ENCODE peak calls at places on chromosomes 5 and 9, in four cellular contexts. One of them, this sample, is unnamed.

GRCh38 chr5:100722657-100723056 is 180.4 kb downstream of the ST8SIA4 start:
- DNase-seq in IMR-90: no peak
- DNase-seq in H9: no peak
- DNase-seq in mesendoderm: peak
- DNase-seq in this sample: no peak

GRCh38 chr5:50962934-50963646 is 296.7 kb downstream of the PARP8 start:
- DNase-seq in IMR-90: peak
- DNase-seq in H9: peak
- DNase-seq in mesendoderm: peak
- DNase-seq in this sample: peak

GRCh38 chr5:387491-388265 is 55.3 kb upstream of the EXOC3 start:
- DNase-seq in IMR-90: no peak
- DNase-seq in H9: no peak
- DNase-seq in mesendoderm: no peak
- DNase-seq in this sample: peak

GRCh38 chr5:163978897-163979296 is 473.5 kb downstream of the MAT2B start:
- DNase-seq in IMR-90: no peak
- DNase-seq in H9: peak
- DNase-seq in mesendoderm: peak
- DNase-seq in this sample: no peak

GRCh38 chr5:10653033-10653432 is 89.2 kb downstream of the ANKRD33B start:
- DNase-seq in IMR-90: peak
- DNase-seq in H9: no peak
- DNase-seq in mesendoderm: no peak
- DNase-seq in this sample: no peak

GRCh38 chr9:104743377-104743985 is 4.0 kb upstream of the NIPSNAP3A start:
- DNase-seq in IMR-90: peak
- DNase-seq in H9: no peak
- DNase-seq in mesendoderm: peak
- DNase-seq in this sample: peak

GRCh38 chr9:108235599-108235998 is 620.2 kb downstream of the ACTL7B start:
- DNase-seq in IMR-90: no peak
- DNase-seq in H9: no peak
- DNase-seq in mesendoderm: peak
- DNase-seq in this sample: peak

GRCh38 chr5:144209421-144209820 is 38.7 kb downstream of the KCTD16 start:
- DNase-seq in IMR-90: no peak
- DNase-seq in H9: no peak
- DNase-seq in mesendoderm: no peak
- DNase-seq in this sample: no peak

GRCh38 chr5:36720688-36721087 is 114.3 kb downstream of the SLC1A3 start:
- DNase-seq in IMR-90: no peak
- DNase-seq in H9: no peak
- DNase-seq in mesendoderm: no peak
- DNase-seq in this sample: no peak

GRCh38 chr5:150519560-150519945 is 11.6 kb downstream of the NDST1 start:
- DNase-seq in IMR-90: no peak
- DNase-seq in H9: no peak
- DNase-seq in mesendoderm: no peak
- DNase-seq in this sample: no peak

GRCh38 chr9:134641173-134641985 is at the start of gene COL5A1:
- DNase-seq in IMR-90: peak
- DNase-seq in H9: peak
- DNase-seq in mesendoderm: peak
- DNase-seq in this sample: peak

GRCh38 chr9:74562611-74563010 is 65.5 kb downstream of the RORB start:
- DNase-seq in IMR-90: no peak
- DNase-seq in H9: no peak
- DNase-seq in mesendoderm: no peak
- DNase-seq in this sample: no peak

GRCh38 chr5:17039170-17039569 is 103.1 kb upstream of the MYO10 start:
- DNase-seq in IMR-90: no peak
- DNase-seq in H9: no peak
- DNase-seq in mesendoderm: no peak
- DNase-seq in this sample: no peak

GRCh38 chr5:2113348-2114131 is 230.8 kb upstream of the IRX4 start:
- DNase-seq in IMR-90: no peak
- DNase-seq in H9: no peak
- DNase-seq in mesendoderm: no peak
- DNase-seq in this sample: no peak

GRCh38 chr5:126100767-126101166 is 322.4 kb upstream of the GRAMD2B start:
- DNase-seq in IMR-90: no peak
- DNase-seq in H9: no peak
- DNase-seq in mesendoderm: peak
- DNase-seq in this sample: peak

GRCh38 chr5:118882666-118883065 is 105.7 kb downstream of the DTWD2 start:
- DNase-seq in IMR-90: no peak
- DNase-seq in H9: peak
- DNase-seq in mesendoderm: peak
- DNase-seq in this sample: no peak

GRCh38 chr5:100706796-100707195 is 171.6 kb downstream of the FAM174A start:
- DNase-seq in IMR-90: no peak
- DNase-seq in H9: no peak
- DNase-seq in mesendoderm: peak
- DNase-seq in this sample: peak

GRCh38 chr5:6188976-6189375 is 189.4 kb downstream of the MED10 start:
- DNase-seq in IMR-90: no peak
- DNase-seq in H9: no peak
- DNase-seq in mesendoderm: no peak
- DNase-seq in this sample: no peak

GRCh38 chr9:18142964-18143363 is 331.0 kb upstream of the ADAMTSL1 start:
- DNase-seq in IMR-90: no peak
- DNase-seq in H9: no peak
- DNase-seq in mesendoderm: peak
- DNase-seq in this sample: no peak

GRCh38 chr9:70945301-70945700 is 176.1 kb downstream of the TRPM3 start:
- DNase-seq in IMR-90: peak
- DNase-seq in H9: no peak
- DNase-seq in mesendoderm: no peak
- DNase-seq in this sample: no peak

GRCh38 chr9:76756273-76756650 is 8.0 kb upstream of the PCA3 start:
- DNase-seq in IMR-90: peak
- DNase-seq in H9: peak
- DNase-seq in mesendoderm: peak
- DNase-seq in this sample: peak

GRCh38 chr9:128702949-128703615 is 779 bp downstream of the PKN3 start:
- DNase-seq in IMR-90: no peak
- DNase-seq in H9: peak
- DNase-seq in mesendoderm: peak
- DNase-seq in this sample: no peak

GRCh38 chr5:65485405-65485804 is 3.7 kb upstream of the ADAMTS6 start:
- DNase-seq in IMR-90: no peak
- DNase-seq in H9: no peak
- DNase-seq in mesendoderm: no peak
- DNase-seq in this sample: no peak

GRCh38 chr9:108274971-108275370 is 580.8 kb downstream of the ACTL7B start:
- DNase-seq in IMR-90: no peak
- DNase-seq in H9: no peak
- DNase-seq in mesendoderm: no peak
- DNase-seq in this sample: no peak

GRCh38 chr5:80884851-80885697 is 75.1 kb upstream of the RASGRF2 start:
- DNase-seq in IMR-90: peak
- DNase-seq in H9: no peak
- DNase-seq in mesendoderm: no peak
- DNase-seq in this sample: peak

GRCh38 chr9:27457445-27457844 is 66.6 kb upstream of the IFNK start:
- DNase-seq in IMR-90: no peak
- DNase-seq in H9: peak
- DNase-seq in mesendoderm: peak
- DNase-seq in this sample: no peak

GRCh38 chr9:98326402-98327248 is 71.2 kb upstream of the TBC1D2 start:
- DNase-seq in IMR-90: peak
- DNase-seq in H9: no peak
- DNase-seq in mesendoderm: peak
- DNase-seq in this sample: no peak

GRCh38 chr9:133275105-133276000 is at the start of gene ABO:
- DNase-seq in IMR-90: no peak
- DNase-seq in H9: no peak
- DNase-seq in mesendoderm: peak
- DNase-seq in this sample: no peak

GRCh38 chr5:16931334-16932110 is 4.6 kb downstream of the MYO10 start:
- DNase-seq in IMR-90: no peak
- DNase-seq in H9: no peak
- DNase-seq in mesendoderm: no peak
- DNase-seq in this sample: no peak

GRCh38 chr5:122316652-122317051 is 4.6 kb downstream of the SNCAIP start:
- DNase-seq in IMR-90: no peak
- DNase-seq in H9: no peak
- DNase-seq in mesendoderm: no peak
- DNase-seq in this sample: no peak

GRCh38 chr9:104494808-104495207 is 9.3 kb upstream of the OR13F1 start:
- DNase-seq in IMR-90: no peak
- DNase-seq in H9: no peak
- DNase-seq in mesendoderm: peak
- DNase-seq in this sample: peak

GRCh38 chr5:148583421-148583965 is 70.8 kb downstream of the HTR4 start:
- DNase-seq in IMR-90: no peak
- DNase-seq in H9: no peak
- DNase-seq in mesendoderm: no peak
- DNase-seq in this sample: no peak

GRCh38 chr9:77128125-77128789 is 49.1 kb upstream of the VPS13A start:
- DNase-seq in IMR-90: no peak
- DNase-seq in H9: peak
- DNase-seq in mesendoderm: peak
- DNase-seq in this sample: no peak

GRCh38 chr5:16812911-16813310 is 123.2 kb downstream of the MYO10 start:
- DNase-seq in IMR-90: peak
- DNase-seq in H9: no peak
- DNase-seq in mesendoderm: peak
- DNase-seq in this sample: peak

GRCh38 chr5:81486711-81487110 is 92.8 kb upstream of the ACOT12 start:
- DNase-seq in IMR-90: no peak
- DNase-seq in H9: no peak
- DNase-seq in mesendoderm: peak
- DNase-seq in this sample: no peak

DNA sequence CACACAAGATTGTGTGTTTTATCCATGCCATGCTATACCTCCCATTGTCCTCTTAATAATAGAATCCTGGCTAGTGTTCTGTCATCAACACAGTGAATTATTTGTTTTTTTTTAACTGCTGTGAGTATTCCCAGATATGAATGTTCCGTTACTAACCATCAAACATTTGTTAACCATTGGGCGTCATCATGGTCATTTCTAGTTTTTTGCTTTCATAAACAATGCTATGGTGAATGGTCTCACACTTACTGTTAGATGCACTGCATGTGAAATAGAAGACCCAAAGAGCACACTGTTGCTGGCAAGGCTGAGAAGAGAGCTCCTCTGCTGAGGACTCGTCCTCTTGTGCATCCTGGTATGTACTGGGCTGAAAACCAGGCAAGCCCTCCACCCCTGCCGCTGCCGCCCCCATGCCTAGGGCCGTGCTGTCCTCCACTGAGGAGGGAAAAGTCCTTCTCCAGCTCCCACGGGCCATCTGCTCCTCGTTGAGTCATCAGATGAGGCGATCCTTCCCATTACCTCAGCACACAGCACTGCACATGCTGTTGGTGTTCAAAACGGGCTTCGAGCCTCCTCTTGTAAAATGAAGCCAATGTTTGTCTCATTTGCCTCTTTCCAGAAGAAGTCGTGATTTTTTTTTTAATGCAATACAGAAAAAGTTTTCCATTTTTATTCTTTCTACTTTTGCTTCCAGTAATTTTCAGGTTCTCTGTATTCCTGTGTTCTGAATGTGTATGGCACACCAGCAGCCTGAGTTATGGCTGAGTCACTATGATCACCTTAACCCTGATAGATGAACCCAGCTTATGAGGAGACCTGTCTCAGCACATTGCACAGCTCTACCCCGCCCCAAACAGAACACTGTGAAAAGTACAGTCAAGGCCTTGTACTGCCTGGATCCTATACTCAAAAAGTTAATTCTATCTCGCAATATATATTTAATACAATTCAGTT is 219.0 kb downstream of the AOPEP start:
- DNase-seq in IMR-90: peak
- DNase-seq in H9: no peak
- DNase-seq in mesendoderm: peak
- DNase-seq in this sample: peak
- H3K23ac ChIP-seq in IMR-90: peak
- H3K23ac ChIP-seq in H9: no peak
- H3K23ac ChIP-seq in mesendoderm: no peak
- H3K23ac ChIP-seq in this sample: no peak

GRCh38 chr9:121780641-121781040 is 129.2 kb downstream of the DAB2IP start:
- DNase-seq in IMR-90: no peak
- DNase-seq in H9: peak
- DNase-seq in mesendoderm: no peak
- DNase-seq in this sample: no peak
- H2BK120ac ChIP-seq in IMR-90: no peak
- H2BK120ac ChIP-seq in H9: no peak
- H2BK120ac ChIP-seq in mesendoderm: no peak
- H2BK120ac ChIP-seq in this sample: no peak

GRCh38 chr9:89256225-89256624 is 54.8 kb upstream of the CKS2 start:
- DNase-seq in IMR-90: no peak
- DNase-seq in H9: no peak
- DNase-seq in mesendoderm: no peak
- DNase-seq in this sample: no peak

GRCh38 chr9:89252910-89253309 is 58.1 kb upstream of the CKS2 start:
- DNase-seq in IMR-90: no peak
- DNase-seq in H9: no peak
- DNase-seq in mesendoderm: no peak
- DNase-seq in this sample: no peak

GRCh38 chr9:89254773-89255125 is 56.2 kb upstream of the CKS2 start:
- DNase-seq in IMR-90: no peak
- DNase-seq in H9: no peak
- DNase-seq in mesendoderm: no peak
- DNase-seq in this sample: no peak

GRCh38 chr9:89256690-89257089 is 54.3 kb upstream of the CKS2 start:
- DNase-seq in IMR-90: no peak
- DNase-seq in H9: no peak
- DNase-seq in mesendoderm: no peak
- DNase-seq in this sample: no peak

GRCh38 chr9:89254058-89254772 is 56.8 kb upstream of the CKS2 start:
- DNase-seq in IMR-90: no peak
- DNase-seq in H9: no peak
- DNase-seq in mesendoderm: no peak
- DNase-seq in this sample: no peak
- H3K23ac ChIP-seq in IMR-90: no peak
- H3K23ac ChIP-seq in H9: no peak
- H3K23ac ChIP-seq in mesendoderm: no peak
- H3K23ac ChIP-seq in this sample: peak

DNA sequence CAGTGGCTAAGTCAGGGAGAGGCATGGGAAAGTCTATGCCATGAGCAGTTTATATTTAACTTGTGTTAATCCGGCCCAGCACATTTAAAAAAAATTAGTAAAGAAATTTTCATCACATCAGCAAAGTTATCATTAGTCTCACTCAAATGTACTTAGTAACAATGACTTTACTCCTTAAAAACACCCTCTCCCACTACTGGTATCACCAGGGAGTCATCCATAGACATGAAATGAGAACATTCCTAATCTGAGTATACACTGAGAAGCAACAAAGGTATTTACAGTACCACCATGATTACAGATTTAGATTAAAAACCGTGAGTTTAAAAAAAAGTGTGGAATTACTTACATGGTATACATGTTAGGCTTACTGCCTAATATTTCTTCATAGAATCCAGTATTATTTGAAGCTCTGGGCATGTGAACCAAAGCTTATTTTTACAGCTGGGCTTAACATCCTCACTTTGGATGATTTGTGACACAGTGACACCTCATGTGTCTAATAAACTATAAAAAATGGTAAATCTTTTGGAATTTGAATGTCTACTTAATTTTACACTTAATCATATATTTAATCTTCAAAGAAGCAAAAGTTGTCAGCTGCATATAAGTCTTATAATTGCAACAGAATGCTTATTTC is 76.0 kb upstream of the DAB2 start:
- DNase-seq in IMR-90: peak
- DNase-seq in H9: no peak
- DNase-seq in mesendoderm: no peak
- DNase-seq in this sample: peak
- H2BK120ac ChIP-seq in IMR-90: peak
- H2BK120ac ChIP-seq in H9: no peak
- H2BK120ac ChIP-seq in mesendoderm: no peak
- H2BK120ac ChIP-seq in this sample: no peak